ENCODE peak calls at places on chromosomes 12 and 14, in four cellular contexts. D is HCT116, W is lower leg skin, J is right lobe of liver. Z is an unnamed sample.

GRCh38 chr12:19507823-19508222 is 68.5 kb downstream of the AEBP2 start:
- DNase-seq in W (no peak), D (no peak), J (no peak), Z (no peak)

GRCh38 chr14:71175491-71175890 is 268.2 kb downstream of the PCNX1 start:
- DNase-seq in W (no peak), D (no peak), J (no peak), Z (no peak)

GRCh38 chr12:115377781-115378180 is 693.8 kb upstream of the TBX3 start:
- DNase-seq in W (no peak), J (no peak), D (no peak), Z (no peak)

GRCh38 chr14:94291159-94291905 is 1.7 kb downstream of the SERPINA10 start:
- DNase-seq in D (no peak), J (no peak), W (no peak), Z (no peak)

GRCh38 chr12:32920506-32921085 is 24.0 kb upstream of the PKP2 start:
- DNase-seq in J (no peak), D (no peak), W (no peak), Z (no peak)

GRCh38 chr12:80818878-80819277 is 102.2 kb downstream of the MYF5 start:
- DNase-seq in D (no peak), J (no peak), W (no peak), Z (no peak)

GRCh38 chr12:22978962-22979361 is 354.0 kb downstream of the ETNK1 start:
- DNase-seq in D (no peak), J (no peak), W (no peak), Z (no peak)

GRCh38 chr12:106118-106561 is 39.6 kb downstream of the IQSEC3 start:
- DNase-seq in D (peak), W (no peak), J (no peak), Z (no peak)

GRCh38 chr12:65823481-65824313 is 586 bp upstream of the HMGA2 start:
- DNase-seq in D (peak), W (peak), J (peak), Z (peak)

GRCh38 chr12:3352230-3352629 is 138.8 kb upstream of the PRMT8 start:
- DNase-seq in J (no peak), D (no peak), W (no peak), Z (no peak)

GRCh38 chr14:61694039-61694438 is 1.3 kb upstream of the HIF1A start:
- DNase-seq in D (no peak), W (no peak), J (no peak), Z (no peak)
- TF ChIP-seq POLR2A in D (no peak), W (no peak), J (no peak), Z (no peak)

GRCh38 chr14:61565181-61565580 is 130.1 kb upstream of the HIF1A start:
- DNase-seq in J (no peak), D (no peak), W (no peak), Z (no peak)

GRCh38 chr14:61565836-61566536 is 129.3 kb upstream of the HIF1A start:
- DNase-seq in J (no peak), D (no peak), W (no peak), Z (no peak)

GRCh38 chr14:61563880-61564622 is 131.3 kb upstream of the HIF1A start:
- DNase-seq in D (no peak), W (no peak), J (no peak), Z (no peak)

GRCh38 chr14:61563162-61563511 is 132.2 kb upstream of the HIF1A start:
- DNase-seq in W (no peak), J (no peak), D (no peak), Z (no peak)

GRCh38 chr14:61564623-61565091 is 130.7 kb upstream of the HIF1A start:
- DNase-seq in W (no peak), J (no peak), D (peak), Z (peak)
- TF ChIP-seq POLR2A in W (no peak), J (no peak), D (no peak), Z (no peak)

GRCh38 chr14:23023500-23024152 is 11.1 kb downstream of the PSMB5 start:
- DNase-seq in W (no peak), D (no peak), J (no peak), Z (no peak)
- TF ChIP-seq POLR2A in W (no peak), D (no peak), J (no peak), Z (no peak)

DNA sequence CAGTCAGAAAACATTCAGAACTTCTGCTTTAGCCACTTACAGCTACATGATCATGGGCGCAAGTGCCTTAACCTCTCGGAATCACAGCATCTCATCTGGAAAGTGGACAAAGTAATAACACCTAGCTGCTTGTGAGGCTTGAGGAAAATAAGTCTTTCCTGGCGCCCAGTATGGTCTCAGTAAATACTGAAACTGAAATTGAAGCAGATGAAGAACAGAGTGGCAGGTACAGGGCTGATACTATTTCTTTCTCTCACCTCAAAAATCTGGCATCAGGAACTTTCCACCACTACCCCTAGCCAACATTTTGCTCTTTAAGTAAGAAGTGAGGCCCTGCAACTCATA is 129.6 kb upstream of the FUT8 start:
- DNase-seq in D (no peak), J (no peak), W (no peak), Z (no peak)
- TF ChIP-seq POLR2A in D (no peak), J (no peak), W (no peak), Z (no peak)

Z was measured in erythroblast.